ENCODE peak calls at places on chromosomes 13 and 19, in eight cellular contexts. L is EL; P is NCI-H1105; X is activated naive CD4-positive, alpha-beta T cell treated with anti-CD3 and anti-CD28 coated beads for 36 hours; M is midbrain; I is HS-5; S is SK-N-SH; J is HFF-Myc. E is an unnamed sample.

GRCh38 chr13:30861836-30862467 is 44.1 kb upstream of the MEDAG start:
- DNase-seq in L (no peak), P (no peak), X (no peak), M (no peak), I (no peak), S (no peak), J (no peak), E (no peak)

GRCh38 chr19:37309834-37310575 is 60.9 kb upstream of the ZNF527 start:
- DNase-seq in L (no peak), P (no peak), X (peak; percentile 48), M (no peak), I (no peak), S (peak; percentile 32), J (no peak), E (peak; percentile 40)

GRCh38 chr19:44846455-44847143 is 502 bp downstream of the NECTIN2 start:
- DNase-seq in L (peak; percentile 45), P (no peak), X (no peak), M (no peak), I (no peak), S (peak; percentile 48), J (no peak), E (peak; percentile 94)

GRCh38 chr13:72970956-72971355 is 87.8 kb upstream of the KLF5 start:
- DNase-seq in L (peak; percentile 53), P (no peak), X (no peak), M (no peak), I (no peak), S (no peak), J (no peak), E (no peak)

GRCh38 chr13:71499235-71499634 is 367.8 kb downstream of the DACH1 start:
- DNase-seq in L (no peak), P (no peak), X (no peak), M (no peak), I (no peak), S (no peak), J (no peak), E (no peak)

GRCh38 chr19:7391218-7391670 is 42.5 kb downstream of the ARHGEF18 start:
- DNase-seq in L (peak; percentile 74), P (no peak), X (no peak), M (no peak), I (peak; percentile 62), S (no peak), J (no peak), E (peak; percentile 3)

GRCh38 chr19:49469828-49470614 is 4.0 kb upstream of the FLT3LG start:
- DNase-seq in L (peak; percentile 30), P (no peak), X (peak; percentile 90), M (no peak), I (no peak), S (no peak), J (no peak), E (peak; percentile 70)

GRCh38 chr13:42577538-42577937 is 3.6 kb downstream of the TNFSF11 start:
- DNase-seq in L (no peak), P (no peak), X (no peak), M (no peak), I (no peak), S (no peak), J (no peak), E (no peak)

GRCh38 chr13:46295531-46296464 is 84.1 kb downstream of the LRRC63 start:
- DNase-seq in L (peak; percentile 90), P (no peak), X (peak; percentile 76), M (peak; percentile 2), I (peak; percentile 72), S (no peak), J (peak; percentile 41), E (no peak)

GRCh38 chr13:19927117-19927734 is 31.3 kb upstream of the ZMYM2 start:
- DNase-seq in L (peak; percentile 18), P (no peak), X (no peak), M (peak; percentile 2), I (no peak), S (no peak), J (no peak), E (peak; percentile 53)

GRCh38 chr19:4172861-4173473 is 9.4 kb downstream of the SIRT6 start:
- DNase-seq in L (peak; percentile 35), P (peak; percentile 31), X (peak; percentile 71), M (peak; percentile 7), I (no peak), S (peak; percentile 84), J (no peak), E (peak; percentile 96)

GRCh38 chr13:97139704-97140103 is 82.4 kb upstream of the MBNL2 start:
- DNase-seq in L (peak; percentile 15), P (no peak), X (no peak), M (no peak), I (no peak), S (no peak), J (no peak), E (no peak)

GRCh38 chr19:3483226-3483628 is at the start of gene SMIM44:
- DNase-seq in L (no peak), P (no peak), X (no peak), M (no peak), I (no peak), S (no peak), J (no peak), E (no peak)

GRCh38 chr13:74767031-74767430 is 632.8 kb upstream of the KLF12 start:
- DNase-seq in L (peak; percentile 69), P (no peak), X (no peak), M (no peak), I (no peak), S (no peak), J (no peak), E (no peak)